ENCODE peak calls at places on chromosomes 13 and 19, in seven cellular contexts. One of them, this sample, is unnamed.

GRCh38 chr19:12052057-12052570 is 647 bp downstream of the ZNF878 start:
- DNase-seq in tibial nerve: no peak
- DNase-seq in IMR-90: peak; percentile 14
- DNase-seq in tibial artery: no peak
- DNase-seq in neural progenitor cell: no peak
- DNase-seq in fibroblast of lung: peak; percentile 23
- DNase-seq in transverse colon: no peak
- DNase-seq in this sample: no peak

GRCh38 chr19:10019246-10019645 is 6.0 kb downstream of the RDH8 start:
- DNase-seq in tibial artery: no peak
- DNase-seq in fibroblast of lung: no peak
- DNase-seq in tibial nerve: no peak
- DNase-seq in IMR-90: no peak
- DNase-seq in neural progenitor cell: no peak
- DNase-seq in transverse colon: no peak
- DNase-seq in this sample: no peak

GRCh38 chr19:36236946-36237310 is 22.0 kb downstream of the ZNF146 start:
- DNase-seq in IMR-90: no peak
- DNase-seq in fibroblast of lung: no peak
- DNase-seq in transverse colon: no peak
- DNase-seq in tibial artery: no peak
- DNase-seq in neural progenitor cell: no peak
- DNase-seq in tibial nerve: no peak
- DNase-seq in this sample: no peak

GRCh38 chr19:42249149-42249750 is 5.7 kb downstream of the ERF start:
- DNase-seq in transverse colon: no peak
- DNase-seq in neural progenitor cell: no peak
- DNase-seq in IMR-90: no peak
- DNase-seq in tibial nerve: no peak
- DNase-seq in tibial artery: no peak
- DNase-seq in fibroblast of lung: no peak
- DNase-seq in this sample: no peak

GRCh38 chr13:40666905-40667621 is 622 bp upstream of the FOXO1 start:
- DNase-seq in neural progenitor cell: peak; percentile 84
- DNase-seq in tibial artery: peak; percentile 65
- DNase-seq in fibroblast of lung: no peak
- DNase-seq in IMR-90: no peak
- DNase-seq in transverse colon: peak; percentile 46
- DNase-seq in tibial nerve: no peak
- DNase-seq in this sample: peak; percentile 62

GRCh38 chr19:52957591-52957990 is 5.1 kb downstream of the ZNF816 start:
- DNase-seq in neural progenitor cell: no peak
- DNase-seq in fibroblast of lung: no peak
- DNase-seq in tibial artery: no peak
- DNase-seq in tibial nerve: no peak
- DNase-seq in transverse colon: no peak
- DNase-seq in IMR-90: no peak
- DNase-seq in this sample: no peak

GRCh38 chr13:29448124-29448685 is 147.3 kb downstream of the SLC7A1 start:
- DNase-seq in neural progenitor cell: no peak
- DNase-seq in IMR-90: no peak
- DNase-seq in transverse colon: no peak
- DNase-seq in tibial nerve: no peak
- DNase-seq in fibroblast of lung: no peak
- DNase-seq in tibial artery: no peak
- DNase-seq in this sample: no peak

GRCh38 chr19:49758292-49758691 is 4.8 kb downstream of the TSKS start:
- DNase-seq in tibial artery: no peak
- DNase-seq in IMR-90: peak; percentile 83
- DNase-seq in neural progenitor cell: no peak
- DNase-seq in transverse colon: no peak
- DNase-seq in tibial nerve: no peak
- DNase-seq in fibroblast of lung: peak; percentile 79
- DNase-seq in this sample: no peak

GRCh38 chr19:37309834-37310575 is 60.9 kb upstream of the ZNF527 start:
- DNase-seq in neural progenitor cell: no peak
- DNase-seq in IMR-90: no peak
- DNase-seq in fibroblast of lung: no peak
- DNase-seq in tibial artery: no peak
- DNase-seq in transverse colon: no peak
- DNase-seq in tibial nerve: no peak
- DNase-seq in this sample: no peak

GRCh38 chr13:39835253-39835652 is 179.8 kb downstream of the COG6 start:
- DNase-seq in IMR-90: no peak
- DNase-seq in transverse colon: no peak
- DNase-seq in tibial artery: no peak
- DNase-seq in neural progenitor cell: peak; percentile 56
- DNase-seq in fibroblast of lung: no peak
- DNase-seq in tibial nerve: no peak
- DNase-seq in this sample: no peak

GRCh38 chr13:62360609-62361008 is 945.0 kb upstream of the PCDH20 start:
- DNase-seq in fibroblast of lung: no peak
- DNase-seq in tibial artery: no peak
- DNase-seq in IMR-90: no peak
- DNase-seq in tibial nerve: no peak
- DNase-seq in neural progenitor cell: no peak
- DNase-seq in transverse colon: no peak
- DNase-seq in this sample: no peak

GRCh38 chr19:13935765-13936486 is 2.3 kb downstream of the PODNL1 start:
- DNase-seq in fibroblast of lung: peak; percentile 37
- DNase-seq in transverse colon: no peak
- DNase-seq in neural progenitor cell: peak; percentile 74
- DNase-seq in tibial nerve: no peak
- DNase-seq in tibial artery: no peak
- DNase-seq in IMR-90: no peak
- DNase-seq in this sample: no peak

GRCh38 chr13:79222427-79223205 is 183.4 kb downstream of the RBM26 start:
- DNase-seq in fibroblast of lung: no peak
- DNase-seq in neural progenitor cell: no peak
- DNase-seq in tibial nerve: no peak
- DNase-seq in tibial artery: no peak
- DNase-seq in IMR-90: no peak
- DNase-seq in transverse colon: no peak
- DNase-seq in this sample: no peak

DNA sequence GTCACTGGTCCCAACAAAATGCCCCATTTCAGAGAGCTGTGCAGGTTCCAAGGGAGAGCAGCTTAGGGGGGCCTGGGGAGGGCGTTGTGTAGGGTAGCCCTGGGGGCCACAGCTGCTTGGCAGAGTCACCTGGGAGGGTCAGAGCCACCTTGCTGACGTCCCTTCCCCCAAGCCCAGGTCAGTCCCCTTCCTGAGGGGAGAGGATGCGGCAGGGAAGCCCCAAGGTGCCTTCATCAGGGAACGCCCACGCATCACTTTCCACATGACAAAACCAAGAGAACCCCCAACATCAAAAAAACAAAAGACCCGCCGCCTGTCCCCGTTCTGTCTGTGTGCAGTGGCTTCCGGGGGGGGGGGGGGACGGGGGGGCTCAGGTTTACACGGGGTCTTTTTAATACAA is 5.3 kb upstream of the UQCR11 start:
- DNase-seq in tibial nerve: no peak
- DNase-seq in tibial artery: no peak
- DNase-seq in IMR-90: no peak
- DNase-seq in neural progenitor cell: no peak
- DNase-seq in transverse colon: no peak
- DNase-seq in fibroblast of lung: no peak
- DNase-seq in this sample: no peak
- H3K27ac ChIP-seq in tibial nerve: no peak overlapping the region
- H3K27ac ChIP-seq in tibial artery: no peak overlapping the region
- H3K27ac ChIP-seq in IMR-90: no peak overlapping the region
- H3K27ac ChIP-seq in neural progenitor cell: no peak overlapping the region
- H3K27ac ChIP-seq in transverse colon: no peak overlapping the region
- H3K27ac ChIP-seq in fibroblast of lung: no peak overlapping the region
- H3K27ac ChIP-seq in this sample: no peak overlapping the region

DNA sequence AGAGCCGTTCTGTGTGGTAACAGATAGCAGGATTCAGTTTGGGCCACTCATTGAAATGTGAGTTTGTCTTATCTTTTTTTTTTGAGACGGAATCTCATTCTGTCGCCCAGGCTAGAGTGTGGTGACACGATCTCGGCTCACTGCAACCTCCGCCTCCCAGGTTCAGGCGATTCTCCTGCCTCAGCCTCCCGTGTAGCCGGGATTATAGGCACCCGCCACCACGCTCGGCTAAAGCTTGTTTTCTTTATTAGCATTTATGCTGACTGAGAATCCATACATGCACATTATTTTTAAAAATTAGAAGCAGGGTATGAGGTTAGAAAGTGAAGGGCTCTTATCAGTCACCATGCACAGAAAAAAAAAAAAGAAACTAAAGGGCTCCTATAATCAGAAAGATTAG is 11.6 kb downstream of the AP1M1 start:
- DNase-seq in neural progenitor cell: no peak
- DNase-seq in tibial artery: no peak
- DNase-seq in fibroblast of lung: no peak
- DNase-seq in tibial nerve: no peak
- DNase-seq in transverse colon: no peak
- DNase-seq in IMR-90: no peak
- DNase-seq in this sample: no peak
- H3K36me3 ChIP-seq in neural progenitor cell: no peaks in the 10 kb centered on the region
- H3K36me3 ChIP-seq in tibial artery: peaks cover 87% of the 10 kb centered on the region
- H3K36me3 ChIP-seq in fibroblast of lung: peaks cover 37% of the 10 kb centered on the region
- H3K36me3 ChIP-seq in tibial nerve: no peaks in the 10 kb centered on the region
- H3K36me3 ChIP-seq in transverse colon: peaks cover 18% of the 10 kb centered on the region
- H3K36me3 ChIP-seq in IMR-90: peaks cover 55% of the 10 kb centered on the region
- H3K36me3 ChIP-seq in this sample: peaks cover 20% of the 10 kb centered on the region

GRCh38 chr19:30180691-30181090 is 191.5 kb upstream of the ZNF536 start:
- DNase-seq in fibroblast of lung: no peak
- DNase-seq in tibial artery: no peak
- DNase-seq in neural progenitor cell: no peak
- DNase-seq in transverse colon: no peak
- DNase-seq in tibial nerve: no peak
- DNase-seq in IMR-90: no peak
- DNase-seq in this sample: no peak
- H3K4me1 ChIP-seq in fibroblast of lung: no peaks in the 10 kb centered on the region
- H3K4me1 ChIP-seq in tibial artery: no peaks in the 10 kb centered on the region
- H3K4me1 ChIP-seq in neural progenitor cell: peaks cover 4% of the 10 kb centered on the region
- H3K4me1 ChIP-seq in transverse colon: no peaks in the 10 kb centered on the region
- H3K4me1 ChIP-seq in tibial nerve: no peaks in the 10 kb centered on the region
- H3K4me1 ChIP-seq in IMR-90: no peaks in the 10 kb centered on the region
- H3K4me1 ChIP-seq in this sample: no peaks in the 10 kb centered on the region

DNA sequence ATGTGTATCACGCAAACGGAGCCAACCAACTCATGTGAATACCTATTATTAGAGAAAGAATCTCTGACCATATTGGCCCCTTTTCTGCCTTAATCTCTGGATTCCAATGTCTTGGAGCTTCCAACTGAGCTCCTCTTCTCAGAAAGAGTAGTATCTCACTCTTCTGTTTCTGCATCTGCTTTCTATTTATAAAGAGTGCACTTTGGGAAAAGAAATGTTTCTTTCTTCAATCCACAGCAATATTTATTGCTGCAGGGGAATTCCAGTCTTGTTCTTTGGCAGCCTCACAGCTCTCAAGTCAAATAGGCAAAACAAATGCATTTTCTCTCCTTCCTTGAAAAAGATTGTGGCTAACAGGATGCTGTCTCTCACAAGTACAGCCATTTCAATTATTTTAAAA is 125.5 kb upstream of the NBEA start:
- DNase-seq in tibial artery: no peak
- DNase-seq in neural progenitor cell: no peak
- DNase-seq in IMR-90: no peak
- DNase-seq in tibial nerve: no peak
- DNase-seq in fibroblast of lung: peak; percentile 73
- DNase-seq in transverse colon: no peak
- DNase-seq in this sample: no peak
- H3K27ac ChIP-seq in tibial artery: peak overlapping the region; percentile 26
- H3K27ac ChIP-seq in neural progenitor cell: no peak overlapping the region
- H3K27ac ChIP-seq in IMR-90: no peak overlapping the region
- H3K27ac ChIP-seq in tibial nerve: no peak overlapping the region
- H3K27ac ChIP-seq in fibroblast of lung: no peak overlapping the region
- H3K27ac ChIP-seq in transverse colon: peak overlapping the region; percentile 37
- H3K27ac ChIP-seq in this sample: no peak overlapping the region

GRCh38 chr13:111556496-111556895 is 236.1 kb downstream of the TEX29 start:
- DNase-seq in transverse colon: no peak
- DNase-seq in IMR-90: no peak
- DNase-seq in tibial nerve: no peak
- DNase-seq in tibial artery: no peak
- DNase-seq in fibroblast of lung: no peak
- DNase-seq in neural progenitor cell: no peak
- DNase-seq in this sample: no peak
- H3K36me3 ChIP-seq in transverse colon: no peaks in the 10 kb centered on the region
- H3K36me3 ChIP-seq in IMR-90: no peaks in the 10 kb centered on the region
- H3K36me3 ChIP-seq in tibial nerve: no peaks in the 10 kb centered on the region
- H3K36me3 ChIP-seq in tibial artery: no peaks in the 10 kb centered on the region
- H3K36me3 ChIP-seq in fibroblast of lung: no peaks in the 10 kb centered on the region
- H3K36me3 ChIP-seq in neural progenitor cell: no peaks in the 10 kb centered on the region
- H3K36me3 ChIP-seq in this sample: no peaks in the 10 kb centered on the region

DNA sequence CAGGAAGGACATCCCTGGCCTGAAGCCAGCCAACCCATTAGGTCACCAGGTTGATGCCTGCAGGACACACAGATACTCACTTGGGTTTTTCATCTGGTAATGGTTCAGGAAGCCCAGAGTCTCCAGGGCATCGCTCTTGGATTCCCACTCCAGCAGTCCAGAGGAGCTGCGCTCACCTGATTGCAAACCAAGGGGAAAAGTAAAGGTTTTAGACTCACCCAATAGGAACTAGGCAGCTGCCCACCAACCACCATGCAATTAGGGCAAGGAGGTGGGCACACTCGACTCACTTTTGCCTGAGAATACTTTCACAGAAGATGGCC is 5.7 kb upstream of the ECH1 start:
- DNase-seq in IMR-90: no peak
- DNase-seq in neural progenitor cell: no peak
- DNase-seq in tibial artery: no peak
- DNase-seq in transverse colon: no peak
- DNase-seq in fibroblast of lung: no peak
- DNase-seq in tibial nerve: no peak
- DNase-seq in this sample: no peak
- H3K4me1 ChIP-seq in IMR-90: peaks cover 11% of the 10 kb centered on the region
- H3K4me1 ChIP-seq in neural progenitor cell: no peaks in the 10 kb centered on the region
- H3K4me1 ChIP-seq in tibial artery: peaks cover 44% of the 10 kb centered on the region
- H3K4me1 ChIP-seq in transverse colon: peaks cover 9% of the 10 kb centered on the region
- H3K4me1 ChIP-seq in fibroblast of lung: peaks cover 12% of the 10 kb centered on the region
- H3K4me1 ChIP-seq in tibial nerve: peaks cover 5% of the 10 kb centered on the region
- H3K4me1 ChIP-seq in this sample: peaks cover 38% of the 10 kb centered on the region